ENCODE peak calls at places on chromosome 13, in ten cellular contexts. I is heart right ventricle, R is adrenal gland, Z is body of pancreas, G is PC-3, B is ovary, A is heart left ventricle, N is astrocyte, J is A673, Y is fibroblast of lung. X is an unnamed sample.

GRCh38 chr13:51999525-51999924 is 11.7 kb downstream of the ATP7B start:
- DNase-seq in I (peak; percentile 64), R (no peak), Z (peak; percentile 85), G (peak; percentile 38), B (no peak), A (peak; percentile 73), N (peak; percentile 42), J (no peak), Y (peak; percentile 43), X (peak; percentile 52)

GRCh38 chr13:90032841-90033493 is 1314.5 kb upstream of the MIR17HG start:
- DNase-seq in I (no peak), R (no peak), Z (no peak), G (no peak), B (no peak), A (no peak), N (no peak), J (no peak), Y (no peak), X (no peak)

GRCh38 chr13:42396501-42396900 is 124.5 kb downstream of the AKAP11 start:
- DNase-seq in I (no peak), R (no peak), Z (no peak), G (peak; percentile 7), B (no peak), A (no peak), N (no peak), J (no peak), Y (no peak), X (no peak)

GRCh38 chr13:70708744-70709143 is 600.5 kb upstream of the KLHL1 start:
- DNase-seq in I (no peak), R (no peak), Z (no peak), G (peak; percentile 22), B (no peak), A (no peak), N (no peak), J (no peak), Y (no peak), X (no peak)

GRCh38 chr13:86933676-86934075 is 737.5 kb upstream of the SLITRK5 start:
- DNase-seq in I (no peak), R (no peak), Z (no peak), G (no peak), B (no peak), A (no peak), N (no peak), J (peak; percentile 33), Y (no peak), X (no peak)

GRCh38 chr13:41694902-41695301 is 237.6 kb downstream of the RGCC start:
- DNase-seq in I (peak; percentile 21), R (peak; percentile 62), Z (peak; percentile 63), G (peak; percentile 87), B (peak; percentile 73), A (no peak), N (peak; percentile 96), J (peak; percentile 56), Y (peak; percentile 96), X (no peak)

GRCh38 chr13:20499986-20500385 is 25.7 kb downstream of the CRYL1 start:
- DNase-seq in I (no peak), R (no peak), Z (no peak), G (peak; percentile 65), B (no peak), A (no peak), N (no peak), J (no peak), Y (no peak), X (no peak)

GRCh38 chr13:42354246-42355117 is 82.5 kb downstream of the AKAP11 start:
- DNase-seq in I (no peak), R (no peak), Z (peak; percentile 8), G (peak; percentile 43), B (no peak), A (no peak), N (peak; percentile 91), J (peak; percentile 90), Y (peak; percentile 91), X (no peak)

GRCh38 chr13:37026778-37027177 is 26.2 kb downstream of the EXOSC8 start:
- DNase-seq in I (no peak), R (no peak), Z (no peak), G (peak; percentile 42), B (no peak), A (no peak), N (no peak), J (no peak), Y (no peak), X (no peak)

GRCh38 chr13:99237981-99238662 is 20.1 kb downstream of the GPR18 start:
- DNase-seq in I (no peak), R (peak; percentile 38), Z (no peak), G (no peak), B (no peak), A (no peak), N (no peak), J (no peak), Y (no peak), X (no peak)

GRCh38 chr13:26784704-26785639 is 24.4 kb upstream of the GPR12 start:
- DNase-seq in I (no peak), R (no peak), Z (no peak), G (no peak), B (no peak), A (no peak), N (no peak), J (no peak), Y (no peak), X (no peak)

GRCh38 chr13:87999791-88000190 is 328.6 kb downstream of the SLITRK5 start:
- DNase-seq in I (no peak), R (no peak), Z (no peak), G (no peak), B (no peak), A (no peak), N (no peak), J (peak; percentile 44), Y (no peak), X (no peak)

GRCh38 chr13:43697323-43697722 is 89.4 kb downstream of the ENOX1 start:
- DNase-seq in I (no peak), R (no peak), Z (no peak), G (no peak), B (no peak), A (no peak), N (no peak), J (no peak), Y (no peak), X (no peak)

GRCh38 chr13:33172400-33172799 is 113.2 kb downstream of the STARD13 start:
- DNase-seq in I (no peak), R (no peak), Z (no peak), G (no peak), B (no peak), A (no peak), N (no peak), J (no peak), Y (no peak), X (no peak)

GRCh38 chr13:35838356-35838755 is 292.8 kb downstream of the DCLK1 start:
- DNase-seq in I (no peak), R (no peak), Z (no peak), G (peak; percentile 23), B (no peak), A (no peak), N (peak; percentile 96), J (no peak), Y (peak; percentile 96), X (no peak)

GRCh38 chr13:35836476-35836875 is 294.7 kb downstream of the DCLK1 start:
- DNase-seq in I (no peak), R (no peak), Z (no peak), G (no peak), B (no peak), A (no peak), N (no peak), J (no peak), Y (no peak), X (no peak)

GRCh38 chr13:35839746-35840273 is 291.4 kb downstream of the DCLK1 start:
- DNase-seq in I (no peak), R (no peak), Z (no peak), G (no peak), B (no peak), A (no peak), N (no peak), J (no peak), Y (no peak), X (no peak)

GRCh38 chr13:35840991-35841604 is 290.1 kb downstream of the DCLK1 start:
- DNase-seq in I (no peak), R (no peak), Z (no peak), G (no peak), B (no peak), A (no peak), N (peak; percentile 24), J (peak; percentile 5), Y (peak; percentile 45), X (no peak)
- H3K4me3 ChIP-seq in I (no peak overlapping the region), R (no peak overlapping the region), Z (no peak overlapping the region), G (no peak overlapping the region), B (no peak overlapping the region), A (no peak overlapping the region), N (no peak overlapping the region), J (no peak overlapping the region), Y (no peak overlapping the region), X (no peak overlapping the region)

DNA sequence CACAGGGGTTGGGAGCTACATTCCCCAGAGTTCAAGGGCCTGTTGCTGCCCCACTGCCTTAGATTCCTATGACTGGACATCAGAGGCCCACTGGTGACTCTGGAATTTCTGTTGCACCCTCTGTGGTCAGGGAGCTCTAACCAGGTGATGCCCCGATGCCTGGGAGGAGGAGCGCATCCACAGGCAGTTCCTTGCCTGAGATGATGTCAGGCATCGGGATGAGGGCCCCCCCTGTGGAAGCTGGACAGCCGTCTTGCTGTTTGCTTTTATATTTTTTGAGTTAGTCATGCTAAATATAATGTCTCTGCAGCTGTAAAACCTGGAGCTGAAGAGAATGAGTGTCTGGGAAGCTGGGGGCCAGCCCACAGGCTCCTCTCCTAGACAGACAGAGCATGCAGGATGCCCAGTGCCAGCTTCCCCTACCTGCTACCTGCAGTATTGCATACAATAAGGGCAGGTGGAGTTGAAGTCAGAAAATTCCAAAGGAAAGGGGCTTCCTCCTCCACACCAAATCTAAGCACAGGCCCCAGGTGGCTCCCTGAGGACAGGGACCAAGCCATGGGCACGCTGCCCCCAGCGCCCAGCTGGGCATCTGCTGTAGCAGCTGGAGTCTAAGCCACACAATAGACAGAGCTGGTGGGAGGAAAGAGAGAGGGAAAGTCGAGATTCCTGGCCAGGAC is 16.2 kb downstream of the COL4A2 start:
- DNase-seq in I (no peak), R (no peak), Z (no peak), G (peak; percentile 73), B (no peak), A (no peak), N (peak; percentile 93), J (peak; percentile 41), Y (peak; percentile 96), X (no peak)
- TF ChIP-seq CTCF in I (no peak), R (no peak), Z (no peak), G (peak; percentile 53), B (no peak), A (no peak), N (peak; percentile 23), J (no peak), Y (peak; percentile 4), X (no peak)

DNA sequence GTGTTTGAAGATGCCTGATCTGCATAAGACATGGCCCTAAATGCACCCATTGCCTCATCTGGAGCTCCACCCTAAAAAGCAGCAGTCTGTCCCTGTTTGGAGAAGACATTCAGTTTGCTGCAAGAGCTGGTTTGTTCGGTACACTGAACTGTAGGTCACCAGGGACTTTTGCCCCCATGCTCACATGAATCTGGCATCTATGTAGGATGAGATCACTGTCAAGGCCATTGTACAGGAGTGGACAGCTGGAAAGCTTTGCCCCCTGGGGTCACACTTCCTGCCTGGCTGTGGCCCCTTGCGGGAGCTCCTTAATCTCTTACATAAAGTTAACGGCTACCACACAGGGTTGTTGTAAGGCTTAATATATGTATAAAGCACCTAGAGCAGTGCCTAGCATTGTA is 73.0 kb downstream of the IPO5 start:
- DNase-seq in I (no peak), R (peak; percentile 30), Z (no peak), G (no peak), B (no peak), A (no peak), N (no peak), J (peak; percentile 76), Y (peak; percentile 8), X (no peak)
- H3K27me3 ChIP-seq in I (no peaks in the 10 kb centered on the region), R (no peaks in the 10 kb centered on the region), Z (no peaks in the 10 kb centered on the region), G (no peaks in the 10 kb centered on the region), B (no peaks in the 10 kb centered on the region), A (no peaks in the 10 kb centered on the region), N (no peaks in the 10 kb centered on the region), J (no peaks in the 10 kb centered on the region), Y (no peaks in the 10 kb centered on the region), X (no peaks in the 10 kb centered on the region)

GRCh38 chr13:73062368-73062767 is 3.6 kb downstream of the KLF5 start:
- DNase-seq in I (no peak), R (no peak), Z (no peak), G (no peak), B (no peak), A (no peak), N (no peak), J (no peak), Y (no peak), X (no peak)
- H3K4me3 ChIP-seq in I (no peak overlapping the region), R (no peak overlapping the region), Z (no peak overlapping the region), G (peak overlapping the region; percentile 97), B (no peak overlapping the region), A (no peak overlapping the region), N (no peak overlapping the region), J (no peak overlapping the region), Y (no peak overlapping the region), X (peak overlapping the region; percentile 83)